ENCODE peak calls at places on chromosomes 3 and 15, in six cellular contexts. A is upper lobe of left lung, G is NCI-H748 treated with DMSO at 0.1 percent for 48 hours, F is NCI-H2081, V is mesenteric fat pad, Y is activated T-cell treated with anti-CD3 and anti-CD28 coated beads for 1 hour. N is an unnamed sample.

GRCh38 chr3:79983063-79983561 is 215.3 kb upstream of the ROBO1 start:
- DNase-seq in A (no peak), G (no peak), F (no peak), V (no peak), Y (no peak), N (no peak)

GRCh38 chr3:122271246-122271898 is 53.7 kb upstream of the CSTA start:
- DNase-seq in A (no peak), G (no peak), F (no peak), V (no peak), Y (no peak), N (no peak)

GRCh38 chr3:14364580-14365292 is 37.7 kb upstream of the SLC6A6 start:
- DNase-seq in A (no peak), G (no peak), F (no peak), V (no peak), Y (no peak), N (no peak)

GRCh38 chr3:31016196-31016595 is 121.7 kb upstream of the GADL1 start:
- DNase-seq in A (no peak), G (no peak), F (no peak), V (no peak), Y (no peak), N (no peak)

GRCh38 chr3:113697192-113698090 is 999 bp upstream of the USF3 start:
- DNase-seq in A (peak), G (no peak), F (no peak), V (no peak), Y (peak), N (no peak)

GRCh38 chr3:134486577-134487041 is 752 bp downstream of the CEP63 start:
- DNase-seq in A (no peak), G (no peak), F (peak), V (no peak), Y (peak), N (no peak)

GRCh38 chr3:12187448-12188327 is 29.0 kb upstream of the TIMP4 start:
- DNase-seq in A (peak), G (no peak), F (no peak), V (no peak), Y (no peak), N (no peak)

GRCh38 chr3:97860364-97860763 is 38.6 kb downstream of the CRYBG3 start:
- DNase-seq in A (no peak), G (no peak), F (no peak), V (no peak), Y (no peak), N (no peak)

GRCh38 chr3:150407818-150408231 is 273 bp upstream of the TSC22D2 start:
- DNase-seq in A (peak), G (no peak), F (no peak), V (no peak), Y (peak), N (no peak)

GRCh38 chr3:44890258-44890657 is 15.8 kb downstream of the TGM4 start:
- DNase-seq in A (no peak), G (no peak), F (no peak), V (no peak), Y (no peak), N (peak)

GRCh38 chr15:82569834-82570233 is 29.6 kb upstream of the RPS17 start:
- DNase-seq in A (no peak), G (no peak), F (no peak), V (no peak), Y (no peak), N (peak)

GRCh38 chr3:142680710-142681109 is 43.1 kb upstream of the TRPC1 start:
- DNase-seq in A (no peak), G (no peak), F (no peak), V (no peak), Y (no peak), N (no peak)

GRCh38 chr3:51617597-51617996 is 53.5 kb upstream of the TEX264 start:
- DNase-seq in A (peak), G (no peak), F (no peak), V (no peak), Y (no peak), N (no peak)

GRCh38 chr15:89531796-89532537 is 35.6 kb upstream of the RHCG start:
- DNase-seq in A (no peak), G (no peak), F (peak), V (no peak), Y (no peak), N (peak)

GRCh38 chr3:71425491-71426071 is 157.9 kb downstream of the FOXP1 start:
- DNase-seq in A (no peak), G (no peak), F (no peak), V (no peak), Y (no peak), N (no peak)

GRCh38 chr15:68684476-68684875 is 105.7 kb downstream of the CORO2B start:
- DNase-seq in A (no peak), G (no peak), F (no peak), V (peak), Y (no peak), N (no peak)

GRCh38 chr3:94481499-94481898 is 418.6 kb downstream of the NSUN3 start:
- DNase-seq in A (no peak), G (no peak), F (no peak), V (no peak), Y (no peak), N (no peak)

GRCh38 chr3:73490453-73491311 is 134.1 kb downstream of the PDZRN3 start:
- DNase-seq in A (peak), G (no peak), F (no peak), V (no peak), Y (no peak), N (peak)

GRCh38 chr3:101842935-101843330 is 6.4 kb upstream of the NFKBIZ start:
- DNase-seq in A (no peak), G (no peak), F (no peak), V (no peak), Y (no peak), N (no peak)

GRCh38 chr3:9351709-9352126 is 11.1 kb upstream of the THUMPD3 start:
- DNase-seq in A (no peak), G (no peak), F (no peak), V (no peak), Y (no peak), N (no peak)

GRCh38 chr15:100905855-100906254 is 13.3 kb upstream of the LRRK1 start:
- DNase-seq in A (no peak), G (no peak), F (no peak), V (peak), Y (no peak), N (no peak)

GRCh38 chr3:173891272-173892100 is 493.9 kb downstream of the NLGN1 start:
- DNase-seq in A (no peak), G (no peak), F (no peak), V (no peak), Y (no peak), N (no peak)

GRCh38 chr3:129525341-129525968 is 3.0 kb upstream of the RHO start:
- DNase-seq in A (peak), G (no peak), F (no peak), V (no peak), Y (no peak), N (no peak)

GRCh38 chr3:133930341-133930933 is 34.8 kb upstream of the RAB6B start:
- DNase-seq in A (no peak), G (peak), F (peak), V (no peak), Y (no peak), N (no peak)

GRCh38 chr3:34298668-34299067 is 500.2 kb downstream of the PDCD6IP start:
- DNase-seq in A (no peak), G (no peak), F (no peak), V (no peak), Y (no peak), N (no peak)

GRCh38 chr15:89772933-89773583 is 3.1 kb upstream of the MESP2 start:
- DNase-seq in A (no peak), G (no peak), F (no peak), V (no peak), Y (no peak), N (no peak)

GRCh38 chr3:172040976-172041963 is 1.9 kb downstream of the FNDC3B start:
- DNase-seq in A (no peak), G (no peak), F (no peak), V (no peak), Y (no peak), N (no peak)

GRCh38 chr3:10198761-10199688 is 34.3 kb downstream of the IRAK2 start:
- DNase-seq in A (peak), G (no peak), F (no peak), V (no peak), Y (peak), N (no peak)

GRCh38 chr3:171831936-171832335 is 11.2 kb upstream of the TMEM212 start:
- DNase-seq in A (no peak), G (no peak), F (no peak), V (no peak), Y (no peak), N (no peak)